ENCODE peak calls at places on chromosomes 3 and 15, in six cellular contexts. D is nucleus accumbens; B is activated CD4-positive, alpha-beta T cell treated with anti-CD3 and anti-CD28 coated beads, Interleukin-2, amount 50 U/mL, for 1 hour; R is H9; K is mammary epithelial cell; M is G401. P is an unnamed sample.

GRCh38 chr15:52238149-52238548 is 47.0 kb upstream of the GNB5 start:
- DNase-seq in D (no peak), B (no peak), R (no peak), K (no peak), M (no peak), P (no peak)

GRCh38 chr3:139937674-139938279 is 2.8 kb downstream of the CLSTN2 start:
- DNase-seq in D (no peak), B (no peak), R (no peak), K (peak; percentile 31), M (peak; percentile 44), P (no peak)

GRCh38 chr3:136699271-136699828 is 52.8 kb downstream of the STAG1 start:
- DNase-seq in D (no peak), B (no peak), R (no peak), K (no peak), M (no peak), P (no peak)

GRCh38 chr3:106231086-106231485 is 362.3 kb upstream of the CBLB start:
- DNase-seq in D (no peak), B (no peak), R (no peak), K (no peak), M (no peak), P (no peak)

GRCh38 chr15:52438047-52438446 is 90.6 kb downstream of the MYO5A start:
- DNase-seq in D (no peak), B (no peak), R (no peak), K (no peak), M (peak; percentile 29), P (no peak)

GRCh38 chr3:133734305-133734704 is 11.9 kb upstream of the TF start:
- DNase-seq in D (no peak), B (no peak), R (no peak), K (no peak), M (no peak), P (no peak)

GRCh38 chr3:32237670-32238026 is 832 bp upstream of the CMTM8 start:
- DNase-seq in D (no peak), B (no peak), R (no peak), K (no peak), M (no peak), P (no peak)

GRCh38 chr15:100875976-100876375 is 3.7 kb upstream of the ALDH1A3 start:
- DNase-seq in D (no peak), B (no peak), R (no peak), K (peak; percentile 51), M (no peak), P (no peak)

GRCh38 chr3:187262360-187262759 is 29.2 kb downstream of the MASP1 start:
- DNase-seq in D (no peak), B (no peak), R (no peak), K (no peak), M (no peak), P (no peak)

P was measured in foreskin keratinocyte.